ENCODE peak calls at places on chromosomes 11 and 22, in five cellular contexts. B, H, I, O and F are unnamed samples.
A peak's percentile ranks its signal among the peaks of the same experiment; 100 is the strongest.

GRCh38 chr22:33925194-33925593 is 4.9 kb upstream of the LARGE1 start:
- DNase-seq in I (no peak), B (no peak), O (no peak), H (no peak), F (no peak)

GRCh38 chr11:18750944-18751343 is 25.0 kb upstream of the IGSF22 start:
- DNase-seq in B (no peak), H (no peak), I (no peak), O (no peak), F (no peak)

GRCh38 chr11:92154611-92155010 is 70.0 kb upstream of the FAT3 start:
- DNase-seq in H (no peak), O (no peak), B (no peak), I (no peak), F (no peak)

GRCh38 chr11:81707881-81708280 is 1025.8 kb downstream of the FAM181B start:
- DNase-seq in B (no peak), O (no peak), H (no peak), I (no peak), F (no peak)

GRCh38 chr11:2036863-2037486 is 39.3 kb upstream of the H19 start:
- DNase-seq in H (no peak), O (no peak), B (no peak), I (no peak), F (no peak)

GRCh38 chr11:19508166-19508565 is 204.5 kb upstream of the NAV2 start:
- DNase-seq in H (no peak), B (no peak), O (peak; percentile 27), I (no peak), F (no peak)

GRCh38 chr11:72410956-72411355 is 23.4 kb downstream of the CLPB start:
- DNase-seq in H (no peak), O (no peak), I (no peak), B (no peak), F (peak; percentile 59)

GRCh38 chr22:19748139-19748538 is 12.4 kb upstream of the TBX1 start:
- DNase-seq in B (no peak), I (no peak), O (no peak), H (no peak), F (no peak)

GRCh38 chr11:13329670-13330401 is 52.2 kb downstream of the BMAL1 start:
- DNase-seq in I (no peak), H (no peak), O (peak; percentile 41), B (no peak), F (no peak)

GRCh38 chr11:79157738-79158137 is 283.1 kb downstream of the TENM4 start:
- DNase-seq in O (no peak), H (no peak), B (no peak), I (no peak), F (no peak)

GRCh38 chr11:66338276-66339162 is 2.3 kb upstream of the RIN1 start:
- DNase-seq in O (no peak), B (no peak), I (no peak), H (no peak), F (no peak)

GRCh38 chr11:73950869-73951710 is at the start of gene DNAJB13:
- DNase-seq in O (peak; percentile 37), B (no peak), H (no peak), I (no peak), F (no peak)

GRCh38 chr22:17120281-17120680 is 879 bp downstream of the TMEM121B start:
- DNase-seq in O (peak; percentile 51), I (peak; percentile 50), H (peak; percentile 40), B (peak; percentile 76), F (no peak)

GRCh38 chr11:122127020-122127419 is 11.0 kb upstream of the BLID start:
- DNase-seq in I (no peak), H (no peak), O (no peak), B (no peak), F (no peak)

GRCh38 chr11:10405858-10406592 is 49.0 kb upstream of the AMPD3 start:
- DNase-seq in O (peak; percentile 48), H (peak; percentile 6), B (peak; percentile 81), I (peak; percentile 16), F (no peak)

GRCh38 chr11:70384486-70385152 is 13.7 kb upstream of the CTTN start:
- DNase-seq in B (peak; percentile 34), H (no peak), O (no peak), I (no peak), F (no peak)

GRCh38 chr11:65615950-65616574 is 486 bp downstream of the PCNX3 start:
- DNase-seq in H (peak; percentile 47), O (peak; percentile 37), I (no peak), B (no peak), F (no peak)

GRCh38 chr11:64893194-64894069 is 15.0 kb upstream of the EHD1 start:
- DNase-seq in H (no peak), B (no peak), I (no peak), O (peak; percentile 84), F (no peak)

GRCh38 chr11:4647795-4648194 is 4.0 kb downstream of the OR51E1 start:
- DNase-seq in H (no peak), O (no peak), I (no peak), B (no peak), F (no peak)

GRCh38 chr11:110497204-110497987 is 67.6 kb downstream of the FDX1 start:
- DNase-seq in H (no peak), O (no peak), B (no peak), I (no peak), F (no peak)

GRCh38 chr22:19527861-19528417 is 3.7 kb upstream of the CLDN5 start:
- DNase-seq in O (no peak), B (no peak), I (no peak), H (no peak), F (no peak)

GRCh38 chr11:18775492-18776292 is 15.9 kb downstream of the PTPN5 start:
- DNase-seq in O (peak; percentile 70), I (peak; percentile 27), B (peak; percentile 62), H (peak; percentile 26), F (no peak)

GRCh38 chr22:18110194-18110943 is at the start of gene TUBA8:
- DNase-seq in B (no peak), O (peak; percentile 75), H (no peak), I (no peak), F (no peak)

GRCh38 chr11:119144825-119145476 is 3.9 kb upstream of the ABCG4 start:
- DNase-seq in O (peak; percentile 69), B (no peak), I (no peak), H (no peak), F (no peak)

GRCh38 chr11:1010551-1011319 is 25.8 kb downstream of the MUC6 start:
- DNase-seq in O (no peak), H (no peak), B (no peak), I (no peak), F (no peak)
- H3K27ac ChIP-seq in O (no peak overlapping the region), H (no peak overlapping the region), B (no peak overlapping the region), I (no peak overlapping the region), F (no peak overlapping the region)

GRCh38 chr11:112499908-112500204 is 239.2 kb upstream of the PLET1 start:
- DNase-seq in I (no peak), B (no peak), O (no peak), H (no peak), F (no peak)

GRCh38 chr11:112499153-112499907 is 238.7 kb upstream of the PLET1 start:
- DNase-seq in B (no peak), O (no peak), H (no peak), I (no peak), F (no peak)

GRCh38 chr11:112503410-112503809 is 242.8 kb upstream of the PLET1 start:
- DNase-seq in B (no peak), H (no peak), I (no peak), O (no peak), F (no peak)

GRCh38 chr11:112498701-112499100 is 238.0 kb upstream of the PLET1 start:
- DNase-seq in H (no peak), O (no peak), B (no peak), I (no peak), F (no peak)

DNA sequence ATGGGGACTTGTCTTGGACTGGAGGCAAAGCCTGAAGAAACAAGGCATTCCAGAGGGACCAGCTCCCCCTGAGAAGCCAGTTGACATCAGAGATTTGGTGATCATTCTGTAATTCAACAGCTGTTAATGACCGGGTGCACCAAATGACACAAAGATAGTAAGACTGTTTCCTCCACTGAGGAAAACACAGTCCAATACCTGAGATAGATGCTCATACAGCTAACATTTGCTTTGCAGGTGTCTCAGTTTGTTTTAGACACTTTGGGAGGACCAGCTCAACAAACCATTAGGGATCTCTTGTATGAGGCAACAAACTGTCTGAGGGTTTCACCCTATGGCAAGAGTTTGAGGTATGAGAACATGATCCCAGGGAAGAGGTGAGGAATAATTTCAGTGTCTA is 237.2 kb upstream of the PLET1 start:
- DNase-seq in B (no peak), O (no peak), H (no peak), I (no peak), F (no peak)
- H3K4me3 ChIP-seq in B (no peak overlapping the region), O (no peak overlapping the region), H (no peak overlapping the region), I (no peak overlapping the region), F (no peak overlapping the region)

DNA sequence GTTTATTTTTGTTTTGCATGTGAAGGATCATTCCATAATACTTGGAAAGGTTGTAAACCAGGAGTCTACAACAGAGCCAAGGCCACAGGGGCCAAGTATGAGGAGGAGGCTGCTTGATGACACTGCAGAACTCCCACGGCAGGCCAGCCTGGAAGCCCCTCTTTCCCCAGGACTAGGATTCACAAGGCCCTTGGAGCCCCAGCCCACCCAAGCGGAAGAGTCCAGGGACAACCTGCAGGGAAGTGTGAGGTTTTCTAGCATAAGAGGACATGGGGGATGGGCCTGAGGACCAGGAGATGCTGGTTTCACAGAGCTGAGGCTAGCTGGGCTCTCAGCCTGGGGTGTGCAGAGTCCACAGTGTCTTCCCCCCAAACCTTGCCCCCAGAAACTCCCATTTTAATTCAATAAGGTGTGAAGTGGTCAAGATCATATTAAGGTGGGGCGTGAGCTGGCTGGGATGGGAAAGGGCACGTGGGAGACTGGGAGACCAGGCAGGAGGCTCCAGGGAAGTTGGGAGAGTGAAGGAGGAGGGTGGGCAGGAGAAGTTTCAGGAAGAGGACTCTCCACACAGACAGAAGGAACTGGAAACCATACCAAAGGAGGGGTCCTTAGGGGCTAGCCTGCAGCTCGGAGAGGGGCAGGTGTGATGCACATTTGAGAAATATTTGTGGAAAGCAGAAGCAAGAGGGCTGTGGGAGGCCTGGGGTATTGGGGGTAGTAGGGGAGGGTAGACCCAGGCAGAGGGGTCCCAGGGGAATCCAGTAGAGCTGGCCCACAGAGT is 12.4 kb downstream of the GNAZ start:
- DNase-seq in I (no peak), B (no peak), H (no peak), O (no peak), F (no peak)
- H3K27ac ChIP-seq in I (no peak overlapping the region), B (no peak overlapping the region), H (no peak overlapping the region), O (no peak overlapping the region), F (no peak overlapping the region)

GRCh38 chr22:40082184-40082583 is 87.4 kb downstream of the FAM83F start:
- DNase-seq in B (no peak), O (no peak), H (no peak), I (no peak), F (no peak)

GRCh38 chr22:40076702-40077645 is 82.2 kb downstream of the FAM83F start:
- DNase-seq in B (no peak), O (no peak), I (no peak), H (no peak), F (no peak)

GRCh38 chr22:40081662-40082061 is 86.9 kb downstream of the FAM83F start:
- DNase-seq in I (no peak), H (no peak), O (no peak), B (no peak), F (no peak)

GRCh38 chr22:40071720-40072119 is 77.0 kb downstream of the FAM83F start:
- DNase-seq in H (no peak), I (no peak), B (no peak), O (no peak), F (no peak)

DNA sequence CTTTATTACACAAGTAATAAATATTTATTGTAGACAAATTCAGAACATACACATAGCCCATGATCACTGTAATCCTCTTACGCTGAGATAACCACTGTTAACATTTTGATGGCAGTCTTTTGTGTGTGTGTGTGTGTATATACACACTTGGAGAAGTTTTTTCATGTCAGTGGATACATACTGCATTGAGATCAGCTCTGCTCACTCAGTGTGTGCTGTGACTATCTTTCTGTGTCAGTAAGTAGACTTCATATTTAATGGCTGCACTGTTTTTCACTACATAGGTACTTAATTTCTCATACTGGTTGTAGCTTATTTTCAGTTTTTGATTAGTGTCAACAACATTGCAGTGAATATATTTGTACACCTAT is 82.9 kb downstream of the FAM83F start:
- DNase-seq in I (no peak), H (no peak), O (no peak), B (no peak), F (no peak)
- H3K4me3 ChIP-seq in I (no peak overlapping the region), H (no peak overlapping the region), O (no peak overlapping the region), B (no peak overlapping the region), F (no peak overlapping the region)